ENCODE peak calls at places on chromosomes 16 and 17, in seven cellular contexts. W is iPS DF 6.9, Q is transverse colon, S is ovary, Z is pancreas, C is brain microvascular endothelial cell, V is H1. G is an unnamed sample.
A peak's percentile ranks its signal among the peaks of the same experiment; 100 is the strongest.

GRCh38 chr16:30041841-30042240 is 10.8 kb upstream of the TLCD3B start:
- DNase-seq in W (no peak), Q (no peak), S (no peak), Z (no peak), C (no peak), V (no peak), G (no peak)

GRCh38 chr17:79186406-79186805 is 111.8 kb downstream of the ENGASE start:
- DNase-seq in W (no peak), Q (no peak), S (no peak), Z (no peak), C (no peak), V (no peak), G (no peak)

GRCh38 chr16:1430759-1431496 is at the start of gene PERCC1:
- DNase-seq in W (no peak), Q (no peak), S (no peak), Z (no peak), C (no peak), V (no peak), G (peak; percentile 81)

GRCh38 chr16:56547949-56548567 is 16.8 kb upstream of the MT4 start:
- DNase-seq in W (no peak), Q (no peak), S (no peak), Z (no peak), C (no peak), V (no peak), G (no peak)

GRCh38 chr17:7191571-7192270 is 12.6 kb upstream of the ASGR1 start:
- DNase-seq in W (no peak), Q (no peak), S (peak; percentile 71), Z (peak; percentile 57), C (no peak), V (peak; percentile 53), G (peak; percentile 86)

GRCh38 chr17:6786618-6787017 is 10.6 kb downstream of the FBXO39 start:
- DNase-seq in W (no peak), Q (no peak), S (no peak), Z (no peak), C (peak; percentile 27), V (no peak), G (no peak)

GRCh38 chr17:42803074-42803883 is 4.6 kb downstream of the CNTD1 start:
- DNase-seq in W (no peak), Q (no peak), S (no peak), Z (no peak), C (no peak), V (no peak), G (no peak)

GRCh38 chr17:48500435-48501426 is 30.1 kb downstream of the HOXB1 start:
- DNase-seq in W (no peak), Q (peak; percentile 35), S (no peak), Z (no peak), C (no peak), V (no peak), G (no peak)

GRCh38 chr17:76000755-76001521 is at the start of gene CDK3:
- DNase-seq in W (no peak), Q (peak; percentile 76), S (no peak), Z (no peak), C (no peak), V (no peak), G (no peak)

GRCh38 chr17:77489239-77489897 is 348.6 kb downstream of the SEC14L1 start:
- DNase-seq in W (no peak), Q (no peak), S (no peak), Z (peak; percentile 38), C (no peak), V (no peak), G (no peak)

GRCh38 chr16:21277045-21277926 is 804 bp downstream of the CRYM start:
- DNase-seq in W (no peak), Q (no peak), S (no peak), Z (no peak), C (no peak), V (no peak), G (no peak)

GRCh38 chr16:72673118-72673517 is 374.8 kb downstream of the ZFHX3 start:
- DNase-seq in W (no peak), Q (no peak), S (no peak), Z (no peak), C (no peak), V (no peak), G (no peak)

GRCh38 chr17:79003661-79004411 is 5.7 kb downstream of the CANT1 start:
- DNase-seq in W (no peak), Q (peak; percentile 31), S (peak; percentile 30), Z (peak; percentile 35), C (no peak), V (no peak), G (no peak)

GRCh38 chr17:46832945-46833839 is 14.7 kb upstream of the WNT3 start:
- DNase-seq in W (no peak), Q (no peak), S (no peak), Z (no peak), C (peak; percentile 54), V (no peak), G (no peak)

GRCh38 chr16:89922477-89922883 is 662 bp upstream of the TUBB3 start:
- DNase-seq in W (no peak), Q (peak; percentile 66), S (peak; percentile 80), Z (peak; percentile 78), C (peak; percentile 98), V (no peak), G (peak; percentile 75)

GRCh38 chr16:88487920-88488842 is 35.1 kb downstream of the ZFPM1 start:
- DNase-seq in W (no peak), Q (peak; percentile 92), S (no peak), Z (peak; percentile 91), C (no peak), V (no peak), G (peak; percentile 91)

GRCh38 chr17:2064980-2065785 is 10.3 kb downstream of the HIC1 start:
- DNase-seq in W (no peak), Q (peak; percentile 46), S (peak; percentile 64), Z (no peak), C (peak; percentile 77), V (no peak), G (peak; percentile 66)

GRCh38 chr17:77358801-77359716 is 218.3 kb downstream of the SEC14L1 start:
- DNase-seq in W (no peak), Q (no peak), S (no peak), Z (no peak), C (no peak), V (no peak), G (no peak)

DNA sequence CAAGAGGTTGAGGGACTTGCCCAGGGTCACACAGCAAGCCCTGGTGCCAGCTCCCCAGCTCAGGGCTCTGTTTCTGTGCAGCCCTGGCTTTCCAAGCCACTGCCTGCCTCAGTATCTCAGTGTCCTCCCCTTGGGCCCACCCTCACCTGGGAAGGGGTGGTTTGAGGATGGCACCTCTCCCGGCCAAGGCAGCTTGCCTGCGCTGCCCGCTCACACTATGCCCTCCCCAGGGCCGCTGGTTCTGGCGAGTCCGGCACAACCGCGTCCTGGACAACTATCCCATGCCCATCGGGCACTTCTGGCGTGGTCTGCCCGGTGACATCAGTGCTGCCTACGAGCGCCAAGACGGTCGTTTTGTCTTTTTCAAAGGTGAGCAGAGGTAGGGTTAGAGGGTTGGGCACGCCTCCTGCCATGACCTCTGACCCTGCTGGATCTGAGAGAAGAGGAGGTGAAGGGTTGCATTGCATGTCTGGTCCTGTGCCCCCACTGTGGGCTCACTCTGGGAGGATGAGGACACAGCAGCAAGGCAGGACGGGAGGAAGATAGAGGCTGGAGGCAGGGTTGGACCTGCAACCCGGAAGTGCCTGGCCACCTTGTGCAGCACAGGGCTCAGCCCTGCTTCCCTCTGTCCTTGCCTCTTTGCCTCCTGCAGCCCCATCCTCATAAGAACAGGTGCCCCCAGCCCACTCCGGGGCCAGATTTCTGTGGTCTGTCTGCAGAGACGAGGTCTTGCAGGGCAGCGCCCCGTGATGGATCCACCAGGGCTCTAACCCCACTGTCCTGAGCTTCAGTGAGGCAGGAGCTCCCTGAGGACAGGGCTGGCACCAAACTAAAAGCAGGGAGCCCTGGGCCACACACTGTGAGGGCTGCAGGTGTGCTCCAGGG is 16.7 kb downstream of the MMP15 start:
- DNase-seq in W (no peak), Q (no peak), S (no peak), Z (no peak), C (no peak), V (no peak), G (peak; percentile 19)
- H3K4me3 ChIP-seq in W (no peak overlapping the region), Q (no peak overlapping the region), S (no peak overlapping the region), Z (no peak overlapping the region), C (no peak overlapping the region), V (no peak overlapping the region), G (no peak overlapping the region)

GRCh38 chr17:57578608-57578990 is 166.5 kb downstream of the CCDC182 start:
- DNase-seq in W (no peak), Q (no peak), S (no peak), Z (no peak), C (no peak), V (no peak), G (no peak)

GRCh38 chr17:57576744-57577143 is 168.4 kb downstream of the CCDC182 start:
- DNase-seq in W (no peak), Q (no peak), S (no peak), Z (no peak), C (no peak), V (no peak), G (no peak)

GRCh38 chr17:57580055-57580739 is 164.9 kb downstream of the CCDC182 start:
- DNase-seq in W (no peak), Q (no peak), S (no peak), Z (no peak), C (no peak), V (no peak), G (no peak)

GRCh38 chr17:57579245-57579644 is 165.9 kb downstream of the CCDC182 start:
- DNase-seq in W (no peak), Q (no peak), S (no peak), Z (no peak), C (no peak), V (no peak), G (no peak)

DNA sequence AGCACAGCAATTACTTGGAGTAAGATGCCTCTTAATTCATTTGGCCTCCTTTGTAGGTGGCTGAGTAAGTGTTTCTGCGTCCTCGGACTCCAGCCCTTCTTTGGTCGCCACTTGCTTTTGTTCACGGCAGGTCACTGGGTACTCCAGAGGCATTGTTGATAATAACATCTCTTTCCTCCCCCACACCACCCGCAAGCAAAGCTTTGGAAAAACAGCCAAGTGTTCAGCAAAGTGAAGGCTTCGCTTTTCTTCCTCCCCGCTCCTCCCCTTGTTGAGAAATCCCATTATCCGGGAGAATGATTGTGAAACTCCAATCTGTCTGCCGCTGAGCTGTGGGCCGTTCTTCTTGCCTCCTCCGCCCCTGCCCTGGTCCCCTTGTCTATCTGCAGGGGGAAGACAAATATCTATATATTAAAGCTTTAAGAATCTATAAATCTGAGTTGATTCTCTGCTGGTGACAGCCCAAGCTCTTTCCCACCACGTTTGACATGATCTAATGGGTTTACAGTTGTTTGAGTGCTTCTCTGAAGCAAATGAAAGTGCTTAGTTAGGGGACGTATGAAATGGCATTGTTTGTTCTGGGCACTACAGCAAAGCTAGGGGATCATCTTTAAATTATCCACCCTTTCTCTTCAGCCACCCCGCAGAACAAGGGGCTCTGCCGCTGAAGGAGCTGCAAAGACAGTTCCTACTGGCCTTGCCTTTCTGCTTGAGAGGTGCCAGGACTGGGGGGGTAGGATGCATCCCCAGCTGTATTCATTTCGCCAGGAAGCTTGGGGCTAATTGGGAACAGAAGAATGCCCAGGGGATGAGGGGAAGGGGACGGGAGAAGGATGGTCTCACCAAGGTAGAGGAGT is 167.1 kb downstream of the CCDC182 start:
- DNase-seq in W (no peak), Q (no peak), S (peak; percentile 72), Z (no peak), C (peak; percentile 53), V (no peak), G (peak; percentile 47)
- H3K4me3 ChIP-seq in W (no peak overlapping the region), Q (no peak overlapping the region), S (peak overlapping the region; percentile 10), Z (no peak overlapping the region), C (peak overlapping the region; percentile 40), V (no peak overlapping the region), G (no peak overlapping the region)

GRCh38 chr17:72343911-72344310 is 223.1 kb downstream of the SOX9 start:
- DNase-seq in W (no peak), Q (no peak), S (no peak), Z (no peak), C (no peak), V (no peak), G (no peak)
- H3K4me3 ChIP-seq in W (no peak overlapping the region), Q (no peak overlapping the region), S (no peak overlapping the region), Z (no peak overlapping the region), C (no peak overlapping the region), V (no peak overlapping the region), G (no peak overlapping the region)

GRCh38 chr17:81387235-81388060 is 7.8 kb upstream of the BAHCC1 start:
- DNase-seq in W (no peak), Q (peak; percentile 76), S (peak; percentile 70), Z (peak; percentile 78), C (no peak), V (no peak), G (peak; percentile 75)
- H3K4me3 ChIP-seq in W (peak overlapping the region; percentile 5), Q (peak overlapping the region; percentile 79), S (peak overlapping the region; percentile 57), Z (peak overlapping the region; percentile 59), C (peak overlapping the region; percentile 69), V (peak overlapping the region; percentile 33), G (peak overlapping the region; percentile 51)

G was measured in SK-N-SH.